ENCODE peak calls at places on chromosomes 3 and 15, in six cellular contexts. X is neuronal stem cell, A is mesendoderm, H is H9, G is H1, L is mesenchymal stem cell. K is an unnamed sample.

GRCh38 chr15:95669146-95669922 is 661.2 kb upstream of the NR2F2 start:
- DNase-seq in G (no peak), X (no peak), H (no peak), A (no peak), L (peak), K (no peak)

GRCh38 chr15:75751901-75752300 is 39.3 kb upstream of the CSPG4 start:
- DNase-seq in G (no peak), L (no peak), X (no peak), A (no peak), H (no peak), K (no peak)

GRCh38 chr3:187741403-187742350 is 3.6 kb downstream of the BCL6 start:
- DNase-seq in H (peak), X (peak), L (peak), A (peak), G (peak), K (peak)

GRCh38 chr3:97810779-97811390 is 10.9 kb upstream of the CRYBG3 start:
- DNase-seq in G (no peak), H (no peak), X (no peak), L (no peak), A (no peak), K (peak)

GRCh38 chr3:3664916-3665315 is 134.3 kb upstream of the LRRN1 start:
- DNase-seq in L (no peak), X (no peak), H (no peak), A (no peak), G (no peak), K (peak)

GRCh38 chr3:57077630-57078365 is 17.3 kb downstream of the SPATA12 start:
- DNase-seq in X (no peak), G (no peak), A (no peak), H (no peak), L (no peak), K (no peak)

GRCh38 chr3:166362698-166363097 is 525.5 kb upstream of the BCHE start:
- DNase-seq in X (no peak), A (no peak), G (no peak), H (no peak), L (no peak), K (no peak)

GRCh38 chr3:157464283-157464682 is 27.6 kb downstream of the PTX3 start:
- DNase-seq in X (no peak), G (no peak), H (no peak), L (peak), A (no peak), K (peak)

GRCh38 chr3:121995190-121996137 is 26.6 kb downstream of the ILDR1 start:
- DNase-seq in L (peak), G (peak), X (peak), H (peak), A (peak), K (peak)

GRCh38 chr3:153734777-153735551 is 386.2 kb upstream of the ARHGEF26 start:
- DNase-seq in L (no peak), X (no peak), A (no peak), H (no peak), G (no peak), K (no peak)

GRCh38 chr3:57864853-57865252 is 108.7 kb downstream of the SLMAP start:
- DNase-seq in A (peak), X (no peak), G (no peak), H (no peak), L (peak), K (peak)

DNA sequence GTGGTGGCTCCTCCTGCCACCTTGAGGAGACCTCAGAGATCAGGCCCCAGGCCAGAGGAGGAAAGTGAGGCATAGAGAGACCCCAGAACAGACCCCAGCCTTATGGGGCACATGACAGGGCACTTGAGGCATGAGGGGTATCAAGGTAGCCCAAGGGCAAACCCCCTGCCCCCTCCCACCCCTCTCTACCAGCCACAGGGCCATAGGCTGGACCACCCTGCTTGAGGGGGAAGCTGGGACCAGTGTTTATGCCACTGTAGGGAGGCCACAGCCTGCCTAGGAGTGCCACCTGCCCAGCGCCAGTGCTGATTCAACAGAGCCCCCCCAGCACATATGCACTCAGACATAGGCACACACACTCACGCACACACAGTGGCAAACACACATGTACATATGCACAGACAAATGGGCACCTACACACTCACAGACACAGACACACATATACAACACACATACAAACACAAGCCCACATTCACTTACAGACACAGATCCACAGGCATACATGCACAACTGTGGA is 10.3 kb downstream of the MYL3 start:
- DNase-seq in G (peak), A (no peak), X (no peak), H (no peak), L (no peak), K (no peak)
- H2BK15ac ChIP-seq in G (no peak), A (no peak), X (no peak), H (no peak), L (no peak), K (no peak)

GRCh38 chr3:78825118-78825857 is 942.5 kb downstream of the ROBO1 start:
- DNase-seq in A (no peak), G (no peak), X (no peak), H (no peak), L (no peak), K (no peak)
- H2BK15ac ChIP-seq in A (no peak), G (no peak), X (no peak), H (no peak), L (no peak), K (no peak)

GRCh38 chr3:114942773-114943172 is 204.3 kb downstream of the ZBTB20 start:
- DNase-seq in L (no peak), G (no peak), X (no peak), H (no peak), A (no peak), K (no peak)

GRCh38 chr3:114941626-114942309 is 205.3 kb downstream of the ZBTB20 start:
- DNase-seq in A (no peak), G (no peak), X (no peak), L (no peak), H (no peak), K (no peak)

DNA sequence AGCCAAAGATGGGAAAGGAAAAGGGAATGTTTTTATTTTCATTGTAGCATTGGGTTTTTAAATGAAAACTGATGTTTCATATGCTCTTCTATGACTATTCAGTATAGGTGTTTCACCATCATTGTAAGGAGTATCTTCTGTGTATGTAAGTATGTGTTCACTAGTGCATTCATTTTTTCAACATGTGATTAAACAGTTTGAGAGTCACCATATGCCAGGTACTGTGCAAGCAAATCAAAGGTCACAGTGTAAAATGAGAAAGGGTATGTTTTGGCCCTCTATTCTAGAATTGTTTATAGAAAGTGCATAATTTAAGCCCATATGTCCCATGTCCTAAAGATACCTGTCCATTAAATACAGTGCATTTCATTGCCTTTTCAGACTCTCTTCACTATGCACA is 207.2 kb downstream of the ZBTB20 start:
- DNase-seq in X (no peak), A (no peak), H (no peak), L (no peak), G (no peak), K (no peak)
- H2BK15ac ChIP-seq in X (no peak), A (no peak), H (no peak), L (no peak), G (no peak), K (no peak)

DNA sequence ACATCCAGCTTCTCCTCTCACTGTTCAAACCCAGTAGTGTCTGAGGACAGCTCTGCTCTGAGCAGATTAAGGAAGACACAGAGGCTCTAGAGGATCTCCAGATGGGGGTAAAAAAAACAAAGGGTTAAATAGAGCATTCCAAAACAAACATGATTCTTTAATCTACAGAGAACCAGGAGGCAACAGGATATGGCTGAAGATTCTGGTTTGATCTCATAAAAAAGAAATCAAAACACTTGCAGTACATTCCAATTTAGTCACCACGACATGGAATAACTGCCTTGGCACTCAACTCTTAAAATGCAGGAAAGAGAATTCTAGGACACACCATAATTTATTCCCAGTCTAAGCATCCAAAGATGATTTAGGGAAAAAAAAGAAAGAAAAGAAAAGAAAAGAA is 32.0 kb downstream of the TM4SF4 start:
- DNase-seq in A (no peak), H (no peak), L (no peak), X (no peak), G (no peak), K (peak)
- H2BK15ac ChIP-seq in A (no peak), H (no peak), L (no peak), X (no peak), G (no peak), K (peak)

GRCh38 chr15:57518779-57519410 is 72.8 kb upstream of the MYZAP start:
- DNase-seq in X (no peak), A (no peak), L (no peak), H (no peak), G (no peak), K (no peak)
- H2BK15ac ChIP-seq in X (no peak), A (no peak), L (no peak), H (no peak), G (no peak), K (no peak)

DNA sequence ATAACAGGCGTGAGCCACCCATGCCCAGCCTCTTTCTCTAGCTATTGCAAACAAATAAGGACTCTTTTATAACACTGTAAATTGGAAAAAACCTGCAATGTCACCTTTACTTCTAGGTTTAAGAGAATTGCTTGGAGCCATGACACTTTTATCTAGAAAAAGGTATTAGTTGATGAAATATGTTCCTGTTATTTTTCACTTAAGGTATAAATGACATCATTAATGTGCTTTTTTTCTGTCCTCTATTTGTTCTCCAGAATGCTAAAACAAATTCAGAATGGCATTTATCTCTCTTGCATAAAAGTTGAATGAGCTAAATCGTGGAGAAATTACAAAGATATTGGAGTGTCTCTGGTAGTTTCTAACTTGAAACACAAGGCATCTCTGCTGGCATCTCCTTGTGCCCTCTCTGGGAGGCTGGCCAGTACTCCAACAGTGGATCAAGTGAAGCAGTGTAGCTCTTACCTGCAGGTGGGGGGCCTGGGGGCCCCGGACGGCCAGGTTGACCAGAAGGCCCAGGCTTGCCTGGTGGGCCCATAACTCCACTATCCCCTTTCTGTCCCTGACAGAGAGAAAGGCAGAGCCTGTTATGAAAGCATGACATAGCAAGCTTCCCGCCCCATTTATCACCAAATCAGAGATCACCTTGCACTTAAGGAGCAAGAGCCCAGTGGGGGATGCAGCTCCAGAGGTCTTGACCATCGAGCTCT is 38.6 kb downstream of the EAF1 start:
- DNase-seq in H (no peak), A (no peak), L (no peak), X (no peak), G (no peak), K (no peak)
- H2BK15ac ChIP-seq in H (no peak), A (no peak), L (no peak), X (no peak), G (no peak), K (no peak)

GRCh38 chr3:150460484-150460883 is 52.4 kb downstream of the TSC22D2 start:
- DNase-seq in L (no peak), X (no peak), G (no peak), A (no peak), H (no peak), K (no peak)
- H2BK15ac ChIP-seq in L (no peak), X (no peak), G (no peak), A (no peak), H (no peak), K (no peak)

DNA sequence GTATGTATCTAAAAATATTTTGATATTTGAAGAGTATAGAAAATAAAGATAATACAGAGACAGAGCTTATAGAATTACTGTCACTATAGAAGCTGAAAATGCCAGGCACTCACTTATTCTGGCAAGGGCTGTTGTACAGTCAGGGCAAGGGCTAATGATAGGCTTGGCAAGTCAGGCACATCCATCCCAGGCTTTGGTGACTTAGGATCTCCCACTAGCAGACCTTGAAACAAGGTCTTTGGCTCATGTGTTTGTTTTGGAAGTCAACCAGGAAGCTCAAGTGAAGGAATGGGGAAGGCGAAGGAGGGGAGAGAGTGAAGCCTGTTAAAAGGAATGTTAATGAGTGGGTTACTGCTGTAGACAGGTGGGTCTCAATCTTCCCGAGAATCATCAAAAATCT is 199.1 kb upstream of the SUCLG2 start:
- DNase-seq in A (no peak), G (no peak), X (no peak), H (no peak), L (no peak), K (no peak)
- H2BK15ac ChIP-seq in A (no peak), G (no peak), X (no peak), H (no peak), L (no peak), K (no peak)

GRCh38 chr3:111738790-111739189 is 120.3 kb upstream of the PHLDB2 start:
- DNase-seq in H (no peak), L (no peak), G (no peak), A (no peak), X (no peak), K (no peak)
- H2BK15ac ChIP-seq in H (no peak), L (no peak), G (no peak), A (no peak), X (no peak), K (no peak)